ENCODE peak calls at places on chromosomes 3 and 15, in seven cellular contexts. J, E, R, K, Q, C and N are unnamed samples.

GRCh38 chr15:93249599-93249998 is 160.6 kb upstream of the RGMA start:
- DNase-seq in J (no peak), E (no peak), R (no peak), K (no peak), Q (no peak), C (no peak), N (no peak)

GRCh38 chr15:40749151-40749630 is 5.9 kb downstream of the RMDN3 start:
- DNase-seq in J (no peak), E (no peak), R (no peak), K (no peak), Q (no peak), C (no peak), N (no peak)

GRCh38 chr3:112303811-112304325 is 9.9 kb upstream of the SLC9C1 start:
- DNase-seq in J (no peak), E (no peak), R (peak), K (no peak), Q (no peak), C (peak), N (no peak)

GRCh38 chr3:49781415-49782199 is 4.7 kb downstream of the IP6K1 start:
- DNase-seq in J (no peak), E (no peak), R (no peak), K (no peak), Q (no peak), C (no peak), N (no peak)

GRCh38 chr3:63800097-63800496 is 19.0 kb upstream of the C3orf49 start:
- DNase-seq in J (no peak), E (no peak), R (no peak), K (no peak), Q (no peak), C (no peak), N (no peak)

GRCh38 chr15:68059630-68060029 is 5.5 kb downstream of the PIAS1 start:
- DNase-seq in J (no peak), E (no peak), R (no peak), K (no peak), Q (no peak), C (no peak), N (no peak)

GRCh38 chr15:81163961-81164800 is 30.1 kb downstream of the CFAP161 start:
- DNase-seq in J (peak), E (no peak), R (peak), K (no peak), Q (no peak), C (peak), N (peak)

GRCh38 chr3:8607285-8608040 is 37.1 kb downstream of the SSUH2 start:
- DNase-seq in J (peak), E (peak), R (peak), K (peak), Q (no peak), C (peak), N (no peak)

GRCh38 chr3:146300756-146301155 is 49.9 kb upstream of the PLSCR4 start:
- DNase-seq in J (no peak), E (no peak), R (no peak), K (no peak), Q (no peak), C (no peak), N (no peak)

GRCh38 chr3:175672119-175672689 is 813.1 kb downstream of the NAALADL2 start:
- DNase-seq in J (peak), E (no peak), R (peak), K (peak), Q (no peak), C (peak), N (peak)

GRCh38 chr3:71453319-71453718 is 130.2 kb downstream of the FOXP1 start:
- DNase-seq in J (no peak), E (no peak), R (no peak), K (no peak), Q (no peak), C (no peak), N (no peak)

GRCh38 chr3:126956866-126957650 is 25.9 kb upstream of the PLXNA1 start:
- DNase-seq in J (no peak), E (no peak), R (no peak), K (no peak), Q (no peak), C (no peak), N (no peak)

GRCh38 chr3:98711426-98711825 is 51.7 kb upstream of the ST3GAL6 start:
- DNase-seq in J (no peak), E (no peak), R (no peak), K (no peak), Q (no peak), C (no peak), N (no peak)

GRCh38 chr3:186209810-186210752 is 101.2 kb upstream of the ETV5 start:
- DNase-seq in J (peak), E (peak), R (peak), K (peak), Q (peak), C (peak), N (peak)

GRCh38 chr3:127329647-127330285 is 41.9 kb upstream of the PRR20G start:
- DNase-seq in J (no peak), E (no peak), R (no peak), K (no peak), Q (no peak), C (no peak), N (no peak)

GRCh38 chr3:113339616-113340244 is 101.6 kb downstream of the CFAP44 start:
- DNase-seq in J (no peak), E (no peak), R (no peak), K (peak), Q (no peak), C (no peak), N (no peak)

GRCh38 chr3:41304603-41305002 is 105.3 kb downstream of the CTNNB1 start:
- DNase-seq in J (no peak), E (no peak), R (peak), K (peak), Q (no peak), C (peak), N (no peak)

GRCh38 chr15:26970712-26971210 is at the start of gene GABRG3:
- DNase-seq in J (no peak), E (peak), R (no peak), K (peak), Q (no peak), C (no peak), N (no peak)

GRCh38 chr3:58386966-58387365 is 46.7 kb downstream of the PDHB start:
- DNase-seq in J (peak), E (no peak), R (peak), K (no peak), Q (peak), C (peak), N (peak)

DNA sequence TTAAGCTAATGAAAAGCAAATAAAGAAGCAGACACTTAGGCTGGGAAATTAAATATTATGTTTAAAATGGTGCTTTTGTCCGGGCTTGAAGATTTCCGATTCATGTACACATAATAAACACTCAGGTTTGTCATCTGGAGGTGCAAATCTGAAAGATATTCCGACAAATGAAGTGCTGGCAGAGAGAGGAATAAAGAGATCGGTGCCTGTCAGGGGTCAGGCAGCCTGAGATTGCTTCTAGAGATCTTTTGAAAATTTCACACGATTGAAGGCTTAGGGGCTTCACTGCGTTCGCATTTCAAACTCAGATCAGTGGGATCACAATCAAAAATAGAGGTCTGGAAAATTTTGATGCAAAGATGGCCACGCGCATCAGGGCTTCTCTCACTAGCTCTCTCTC is 33.2 kb downstream of the NR2F2 start:
- DNase-seq in J (no peak), E (no peak), R (no peak), K (no peak), Q (no peak), C (no peak), N (no peak)
- H3K4me3 ChIP-seq in J (no peak), E (no peak), R (no peak), K (no peak), Q (no peak), C (no peak), N (no peak)

GRCh38 chr3:5186089-5186853 is 1.2 kb upstream of the EDEM1 start:
- DNase-seq in J (no peak), E (no peak), R (no peak), K (no peak), Q (no peak), C (no peak), N (no peak)
- H3K4me3 ChIP-seq in J (peak), E (peak), R (no peak), K (peak), Q (no peak), C (no peak), N (peak)

DNA sequence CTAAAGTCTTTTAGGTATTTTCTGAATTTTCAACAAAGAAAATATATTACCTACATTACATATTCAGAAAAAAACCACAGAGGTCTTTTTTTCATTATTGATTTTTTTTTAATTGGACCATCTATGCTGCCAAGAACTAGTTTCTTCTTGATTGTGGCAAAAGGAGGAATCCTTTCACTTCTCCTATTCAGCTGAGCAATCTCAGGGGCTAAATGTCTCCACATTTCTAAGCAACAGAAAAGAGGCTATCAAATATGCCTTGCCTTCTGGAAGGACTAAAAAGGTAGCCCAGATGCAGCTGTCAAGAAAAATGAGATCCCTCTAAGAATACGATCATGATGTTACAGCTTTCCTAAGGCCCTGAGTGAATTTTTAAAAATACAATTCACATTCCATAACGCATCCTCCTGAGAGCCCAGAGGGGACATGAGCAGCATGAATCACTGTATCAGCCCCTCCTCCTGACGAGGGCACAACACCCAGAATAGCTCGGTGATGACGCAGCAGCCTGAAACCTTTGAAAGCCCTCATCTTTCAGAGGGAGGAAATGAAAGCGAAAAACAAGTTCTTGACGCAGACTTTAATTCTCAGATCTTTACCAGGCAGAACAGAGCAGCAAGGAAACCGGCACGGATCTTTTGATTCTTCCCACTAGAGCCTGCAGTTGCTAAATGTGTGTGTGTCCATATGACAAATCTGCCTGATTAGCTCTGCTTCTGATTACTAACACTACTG is 24.6 kb downstream of the RUBCN start:
- DNase-seq in J (peak), E (peak), R (peak), K (peak), Q (peak), C (peak), N (peak)
- H3K4me3 ChIP-seq in J (peak), E (peak), R (peak), K (peak), Q (no peak), C (peak), N (peak)

DNA sequence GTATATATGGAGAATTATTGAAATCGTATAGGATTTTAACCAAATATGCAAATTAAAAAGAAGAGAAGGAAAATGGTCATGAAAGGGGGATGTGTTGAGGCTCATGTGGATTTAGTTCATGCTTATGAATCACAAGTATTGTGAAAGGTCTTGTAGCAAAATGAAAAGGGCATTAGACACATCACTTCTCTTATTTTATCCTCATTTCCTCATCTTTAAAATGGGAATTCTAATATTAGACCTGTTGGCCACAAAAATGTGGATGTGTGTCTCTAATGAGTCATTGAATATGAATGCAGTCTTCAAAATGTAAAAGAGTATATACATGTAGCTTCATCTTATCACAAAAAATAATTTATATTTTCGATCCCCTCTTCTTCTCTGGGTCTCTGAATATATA is 14.9 kb upstream of the ALCAM start:
- DNase-seq in J (no peak), E (no peak), R (peak), K (peak), Q (no peak), C (peak), N (no peak)
- H3K4me3 ChIP-seq in J (no peak), E (no peak), R (no peak), K (no peak), Q (no peak), C (no peak), N (no peak)

GRCh38 chr3:68953781-68954444 is 21.6 kb upstream of the TAFA4 start:
- DNase-seq in J (no peak), E (no peak), R (no peak), K (no peak), Q (no peak), C (no peak), N (no peak)

GRCh38 chr3:68958932-68959331 is 26.6 kb upstream of the TAFA4 start:
- DNase-seq in J (no peak), E (no peak), R (no peak), K (no peak), Q (no peak), C (no peak), N (no peak)

DNA sequence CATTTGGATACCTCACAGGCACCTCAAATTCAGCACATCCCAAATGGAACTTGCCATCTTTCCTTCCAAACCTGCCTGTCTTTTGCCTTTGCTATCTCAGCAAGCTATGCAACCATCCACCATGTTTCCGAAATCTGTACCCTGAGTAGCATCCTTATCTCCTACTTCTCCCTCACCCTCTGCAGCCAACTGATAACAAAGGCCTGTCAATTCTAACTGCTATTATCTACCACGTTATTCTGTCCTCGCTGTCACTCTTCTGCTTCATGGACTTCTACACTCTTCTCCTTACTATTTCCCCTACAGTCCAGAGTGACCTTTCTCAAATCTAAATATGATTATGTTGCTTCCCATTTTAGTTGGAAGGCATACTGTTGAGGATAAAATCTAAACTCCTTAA is 25.5 kb upstream of the TAFA4 start:
- DNase-seq in J (no peak), E (no peak), R (no peak), K (no peak), Q (no peak), C (no peak), N (no peak)
- H3K4me3 ChIP-seq in J (no peak), E (no peak), R (no peak), K (no peak), Q (no peak), C (no peak), N (no peak)

GRCh38 chr3:48633256-48633655 is 2.0 kb downstream of the SLC26A6 start:
- DNase-seq in J (no peak), E (no peak), R (no peak), K (no peak), Q (peak), C (no peak), N (no peak)

GRCh38 chr3:48634661-48635221 is 520 bp downstream of the SLC26A6 start:
- DNase-seq in J (no peak), E (peak), R (peak), K (peak), Q (peak), C (peak), N (no peak)

GRCh38 chr3:48631516-48632448 is 3.5 kb downstream of the SLC26A6 start:
- DNase-seq in J (no peak), E (no peak), R (no peak), K (no peak), Q (peak), C (no peak), N (no peak)

GRCh38 chr3:48635222-48636021 is at the start of gene SLC26A6:
- DNase-seq in J (peak), E (peak), R (peak), K (peak), Q (peak), C (peak), N (peak)

GRCh38 chr3:48633743-48634142 is 1.5 kb downstream of the SLC26A6 start:
- DNase-seq in J (no peak), E (no peak), R (no peak), K (no peak), Q (no peak), C (no peak), N (no peak)
- H3K4me3 ChIP-seq in J (peak), E (no peak), R (peak), K (peak), Q (no peak), C (no peak), N (peak)